ENCODE peak calls at places on chromosomes 5 and 9, in six cellular contexts. One of them, this sample, is unnamed.

GRCh38 chr9:113548221-113549041 is 84.9 kb downstream of the RGS3 start:
- DNase-seq in ovary: peak; percentile 48
- DNase-seq in OCI-LY7: peak; percentile 22
- DNase-seq in astrocyte of the spinal cord: peak; percentile 25
- DNase-seq in fibroblast of pulmonary artery: peak; percentile 84
- DNase-seq in GM06990: peak; percentile 24
- DNase-seq in this sample: no peak

GRCh38 chr5:65728219-65728618 is 6.2 kb downstream of the NLN start:
- DNase-seq in ovary: no peak
- DNase-seq in OCI-LY7: no peak
- DNase-seq in astrocyte of the spinal cord: no peak
- DNase-seq in fibroblast of pulmonary artery: peak; percentile 18
- DNase-seq in GM06990: no peak
- DNase-seq in this sample: no peak

GRCh38 chr9:95127249-95128176 is 190.0 kb downstream of the FANCC start:
- DNase-seq in ovary: peak; percentile 92
- DNase-seq in OCI-LY7: peak; percentile 62
- DNase-seq in astrocyte of the spinal cord: peak; percentile 81
- DNase-seq in fibroblast of pulmonary artery: peak; percentile 80
- DNase-seq in GM06990: peak; percentile 64
- DNase-seq in this sample: peak; percentile 87

GRCh38 chr5:176879663-176880392 is 19.3 kb downstream of the HK3 start:
- DNase-seq in ovary: no peak
- DNase-seq in OCI-LY7: no peak
- DNase-seq in astrocyte of the spinal cord: no peak
- DNase-seq in fibroblast of pulmonary artery: no peak
- DNase-seq in GM06990: no peak
- DNase-seq in this sample: no peak

GRCh38 chr9:23551171-23551795 is 274.8 kb downstream of the ELAVL2 start:
- DNase-seq in ovary: no peak
- DNase-seq in OCI-LY7: no peak
- DNase-seq in astrocyte of the spinal cord: no peak
- DNase-seq in fibroblast of pulmonary artery: no peak
- DNase-seq in GM06990: no peak
- DNase-seq in this sample: no peak

GRCh38 chr9:22117511-22118388 is 108.6 kb upstream of the CDKN2B start:
- DNase-seq in ovary: peak; percentile 18
- DNase-seq in OCI-LY7: no peak
- DNase-seq in astrocyte of the spinal cord: peak; percentile 95
- DNase-seq in fibroblast of pulmonary artery: peak; percentile 63
- DNase-seq in GM06990: no peak
- DNase-seq in this sample: no peak

GRCh38 chr5:102312586-102312985 is 16.5 kb upstream of the SLCO4C1 start:
- DNase-seq in ovary: no peak
- DNase-seq in OCI-LY7: no peak
- DNase-seq in astrocyte of the spinal cord: no peak
- DNase-seq in fibroblast of pulmonary artery: no peak
- DNase-seq in GM06990: no peak
- DNase-seq in this sample: no peak

GRCh38 chr9:134863941-134864820 is 16.4 kb upstream of the FCN2 start:
- DNase-seq in ovary: no peak
- DNase-seq in OCI-LY7: no peak
- DNase-seq in astrocyte of the spinal cord: peak; percentile 28
- DNase-seq in fibroblast of pulmonary artery: no peak
- DNase-seq in GM06990: no peak
- DNase-seq in this sample: no peak

GRCh38 chr9:83620841-83621636 is 1.9 kb upstream of the IDNK start:
- DNase-seq in ovary: no peak
- DNase-seq in OCI-LY7: peak; percentile 67
- DNase-seq in astrocyte of the spinal cord: peak; percentile 53
- DNase-seq in fibroblast of pulmonary artery: peak; percentile 69
- DNase-seq in GM06990: peak; percentile 10
- DNase-seq in this sample: peak; percentile 54

GRCh38 chr5:101782352-101783087 is 513.6 kb downstream of the SLCO4C1 start:
- DNase-seq in ovary: no peak
- DNase-seq in OCI-LY7: no peak
- DNase-seq in astrocyte of the spinal cord: no peak
- DNase-seq in fibroblast of pulmonary artery: no peak
- DNase-seq in GM06990: no peak
- DNase-seq in this sample: no peak

GRCh38 chr9:123327697-123328100 is 28.3 kb upstream of the CRB2 start:
- DNase-seq in ovary: no peak
- DNase-seq in OCI-LY7: no peak
- DNase-seq in astrocyte of the spinal cord: no peak
- DNase-seq in fibroblast of pulmonary artery: no peak
- DNase-seq in GM06990: no peak
- DNase-seq in this sample: no peak

GRCh38 chr5:67409342-67409741 is 212.7 kb upstream of the CD180 start:
- DNase-seq in ovary: no peak
- DNase-seq in OCI-LY7: no peak
- DNase-seq in astrocyte of the spinal cord: no peak
- DNase-seq in fibroblast of pulmonary artery: no peak
- DNase-seq in GM06990: no peak
- DNase-seq in this sample: no peak

GRCh38 chr5:231661-232060 is 13.5 kb downstream of the SDHA start:
- DNase-seq in ovary: no peak
- DNase-seq in OCI-LY7: no peak
- DNase-seq in astrocyte of the spinal cord: no peak
- DNase-seq in fibroblast of pulmonary artery: no peak
- DNase-seq in GM06990: no peak
- DNase-seq in this sample: no peak

GRCh38 chr5:124053340-124053739 is 541.4 kb downstream of the CSNK1G3 start:
- DNase-seq in ovary: no peak
- DNase-seq in OCI-LY7: no peak
- DNase-seq in astrocyte of the spinal cord: no peak
- DNase-seq in fibroblast of pulmonary artery: no peak
- DNase-seq in GM06990: no peak
- DNase-seq in this sample: no peak

GRCh38 chr9:4238522-4238921 is 61.3 kb downstream of the GLIS3 start:
- DNase-seq in ovary: no peak
- DNase-seq in OCI-LY7: no peak
- DNase-seq in astrocyte of the spinal cord: peak; percentile 67
- DNase-seq in fibroblast of pulmonary artery: peak; percentile 37
- DNase-seq in GM06990: no peak
- DNase-seq in this sample: no peak

GRCh38 chr9:113274474-113275146 is 762 bp downstream of the CDC26 start:
- DNase-seq in ovary: no peak
- DNase-seq in OCI-LY7: peak; percentile 78
- DNase-seq in astrocyte of the spinal cord: peak; percentile 67
- DNase-seq in fibroblast of pulmonary artery: peak; percentile 68
- DNase-seq in GM06990: peak; percentile 30
- DNase-seq in this sample: peak; percentile 72

GRCh38 chr5:177491429-177491945 is 5.9 kb downstream of the PDLIM7 start:
- DNase-seq in ovary: no peak
- DNase-seq in OCI-LY7: peak; percentile 58
- DNase-seq in astrocyte of the spinal cord: peak; percentile 56
- DNase-seq in fibroblast of pulmonary artery: no peak
- DNase-seq in GM06990: no peak
- DNase-seq in this sample: no peak

GRCh38 chr5:171431251-171431777 is 11.9 kb downstream of the FGF18 start:
- DNase-seq in ovary: no peak
- DNase-seq in OCI-LY7: no peak
- DNase-seq in astrocyte of the spinal cord: no peak
- DNase-seq in fibroblast of pulmonary artery: no peak
- DNase-seq in GM06990: no peak
- DNase-seq in this sample: no peak

GRCh38 chr5:171667341-171668096 is 118.1 kb upstream of the SMIM23 start:
- DNase-seq in ovary: no peak
- DNase-seq in OCI-LY7: no peak
- DNase-seq in astrocyte of the spinal cord: peak; percentile 90
- DNase-seq in fibroblast of pulmonary artery: peak; percentile 77
- DNase-seq in GM06990: no peak
- DNase-seq in this sample: no peak

GRCh38 chr5:144267961-144268513 is 97.4 kb downstream of the KCTD16 start:
- DNase-seq in ovary: no peak
- DNase-seq in OCI-LY7: no peak
- DNase-seq in astrocyte of the spinal cord: no peak
- DNase-seq in fibroblast of pulmonary artery: no peak
- DNase-seq in GM06990: no peak
- DNase-seq in this sample: no peak

GRCh38 chr5:33445808-33446207 is 5.0 kb downstream of the TARS1 start:
- DNase-seq in ovary: no peak
- DNase-seq in OCI-LY7: no peak
- DNase-seq in astrocyte of the spinal cord: no peak
- DNase-seq in fibroblast of pulmonary artery: no peak
- DNase-seq in GM06990: no peak
- DNase-seq in this sample: no peak

GRCh38 chr9:130672466-130672865 is 8.1 kb downstream of the PRDM12 start:
- DNase-seq in ovary: no peak
- DNase-seq in OCI-LY7: no peak
- DNase-seq in astrocyte of the spinal cord: no peak
- DNase-seq in fibroblast of pulmonary artery: no peak
- DNase-seq in GM06990: no peak
- DNase-seq in this sample: no peak

GRCh38 chr9:33637881-33638280 is 113.8 kb downstream of the ANKRD18B start:
- DNase-seq in ovary: no peak
- DNase-seq in OCI-LY7: no peak
- DNase-seq in astrocyte of the spinal cord: no peak
- DNase-seq in fibroblast of pulmonary artery: no peak
- DNase-seq in GM06990: no peak
- DNase-seq in this sample: no peak

GRCh38 chr9:33633621-33634020 is 109.6 kb downstream of the ANKRD18B start:
- DNase-seq in ovary: no peak
- DNase-seq in OCI-LY7: no peak
- DNase-seq in astrocyte of the spinal cord: no peak
- DNase-seq in fibroblast of pulmonary artery: no peak
- DNase-seq in GM06990: no peak
- DNase-seq in this sample: no peak

DNA sequence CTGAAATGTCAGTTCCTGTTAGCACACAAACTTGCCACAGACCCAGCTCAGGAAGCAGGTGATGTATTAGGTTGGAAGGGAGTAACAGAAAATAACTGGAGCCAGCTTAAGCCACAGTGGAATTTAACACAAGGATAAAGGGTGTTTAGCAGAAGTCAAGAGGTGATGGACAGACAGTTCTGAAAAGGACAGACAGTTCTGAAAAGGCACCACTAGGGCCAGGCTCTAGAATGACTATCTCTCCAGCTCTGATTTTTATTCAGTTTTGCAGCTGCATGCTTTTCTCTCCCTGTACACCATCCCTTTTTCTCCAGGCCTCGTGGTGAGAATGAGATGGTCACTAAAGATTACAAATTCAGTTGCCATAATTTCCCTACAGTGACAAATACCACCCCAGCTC is 114.5 kb downstream of the ANKRD18B start:
- DNase-seq in ovary: no peak
- DNase-seq in OCI-LY7: no peak
- DNase-seq in astrocyte of the spinal cord: no peak
- DNase-seq in fibroblast of pulmonary artery: no peak
- DNase-seq in GM06990: no peak
- DNase-seq in this sample: no peak
- TF ChIP-seq CTCF in ovary: no peak
- TF ChIP-seq CTCF in OCI-LY7: no peak
- TF ChIP-seq CTCF in astrocyte of the spinal cord: no peak
- TF ChIP-seq CTCF in fibroblast of pulmonary artery: no peak
- TF ChIP-seq CTCF in GM06990: no peak
- TF ChIP-seq CTCF in this sample: no peak

DNA sequence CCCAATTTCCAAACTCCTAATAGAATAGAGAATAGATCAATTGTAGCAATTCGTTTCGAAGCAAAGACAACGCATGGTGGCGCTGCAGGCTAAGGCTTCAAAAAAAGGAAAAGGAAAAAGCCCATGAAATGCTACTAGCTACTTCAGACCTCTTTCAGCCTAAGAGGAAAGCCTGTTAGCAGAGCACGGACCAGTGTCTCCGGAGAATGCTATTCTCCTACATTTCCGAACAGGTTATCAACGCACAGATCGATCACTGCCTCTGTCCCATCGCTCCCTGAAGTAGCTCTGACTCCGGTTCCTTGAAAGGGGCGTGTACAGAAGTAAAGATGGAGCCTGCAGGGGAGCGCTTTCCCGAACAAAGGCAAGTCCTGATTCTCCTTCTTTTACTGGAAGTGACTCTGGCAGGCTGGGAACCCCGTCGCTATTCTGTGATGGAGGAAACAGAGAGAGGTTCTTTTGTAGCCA is at the start of gene PCDHB15:
- DNase-seq in ovary: peak; percentile 63
- DNase-seq in OCI-LY7: no peak
- DNase-seq in astrocyte of the spinal cord: no peak
- DNase-seq in fibroblast of pulmonary artery: peak; percentile 7
- DNase-seq in GM06990: no peak
- DNase-seq in this sample: no peak
- TF ChIP-seq CTCF in ovary: no peak
- TF ChIP-seq CTCF in OCI-LY7: no peak
- TF ChIP-seq CTCF in astrocyte of the spinal cord: no peak
- TF ChIP-seq CTCF in fibroblast of pulmonary artery: no peak
- TF ChIP-seq CTCF in GM06990: peak; percentile 21
- TF ChIP-seq CTCF in this sample: no peak

GRCh38 chr9:136264046-136264802 is 18.6 kb upstream of the QSOX2 start:
- DNase-seq in ovary: no peak
- DNase-seq in OCI-LY7: no peak
- DNase-seq in astrocyte of the spinal cord: no peak
- DNase-seq in fibroblast of pulmonary artery: no peak
- DNase-seq in GM06990: no peak
- DNase-seq in this sample: no peak
- TF ChIP-seq CTCF in ovary: no peak
- TF ChIP-seq CTCF in OCI-LY7: no peak
- TF ChIP-seq CTCF in astrocyte of the spinal cord: peak; percentile 16
- TF ChIP-seq CTCF in fibroblast of pulmonary artery: no peak
- TF ChIP-seq CTCF in GM06990: no peak
- TF ChIP-seq CTCF in this sample: no peak

GRCh38 chr9:104747565-104748358 is at the start of gene NIPSNAP3A:
- DNase-seq in ovary: peak; percentile 84
- DNase-seq in OCI-LY7: peak; percentile 88
- DNase-seq in astrocyte of the spinal cord: peak; percentile 84
- DNase-seq in fibroblast of pulmonary artery: peak; percentile 67
- DNase-seq in GM06990: peak; percentile 92
- DNase-seq in this sample: peak; percentile 89
- TF ChIP-seq CTCF in ovary: no peak
- TF ChIP-seq CTCF in OCI-LY7: no peak
- TF ChIP-seq CTCF in astrocyte of the spinal cord: no peak
- TF ChIP-seq CTCF in fibroblast of pulmonary artery: no peak
- TF ChIP-seq CTCF in GM06990: no peak
- TF ChIP-seq CTCF in this sample: no peak

GRCh38 chr9:976805-977360 is 428 bp downstream of the DMRT3 start:
- DNase-seq in ovary: no peak
- DNase-seq in OCI-LY7: no peak
- DNase-seq in astrocyte of the spinal cord: no peak
- DNase-seq in fibroblast of pulmonary artery: no peak
- DNase-seq in GM06990: peak; percentile 41
- DNase-seq in this sample: peak; percentile 41
- TF ChIP-seq CTCF in ovary: no peak
- TF ChIP-seq CTCF in OCI-LY7: no peak
- TF ChIP-seq CTCF in astrocyte of the spinal cord: no peak
- TF ChIP-seq CTCF in fibroblast of pulmonary artery: no peak
- TF ChIP-seq CTCF in GM06990: no peak
- TF ChIP-seq CTCF in this sample: no peak